ENCODE peak calls at places on chromosomes 12 and 14, in seven cellular contexts. W, O, U, F, A, Y and N are unnamed samples.

GRCh38 chr14:76977793-76978730 is 50.4 kb downstream of the IRF2BPL start:
- DNase-seq in W (peak), O (peak), U (peak), F (peak), A (peak), Y (no peak), N (peak)

GRCh38 chr14:68945190-68945584 is 33.9 kb downstream of the ACTN1 start:
- DNase-seq in W (no peak), O (no peak), U (no peak), F (no peak), A (no peak), Y (no peak), N (no peak)

GRCh38 chr14:22502007-22502406 is 87.0 kb downstream of the DAD1 start:
- DNase-seq in W (no peak), O (no peak), U (no peak), F (no peak), A (peak), Y (no peak), N (no peak)

GRCh38 chr14:89899917-89900680 is 54.4 kb downstream of the EFCAB11 start:
- DNase-seq in W (peak), O (no peak), U (no peak), F (peak), A (no peak), Y (no peak), N (no peak)

GRCh38 chr12:131511391-131511802 is 199.5 kb upstream of the SFSWAP start:
- DNase-seq in W (no peak), O (peak), U (no peak), F (peak), A (no peak), Y (no peak), N (no peak)

GRCh38 chr14:102189858-102190257 is 50.2 kb downstream of the WDR20 start:
- DNase-seq in W (no peak), O (no peak), U (no peak), F (no peak), A (no peak), Y (no peak), N (no peak)

GRCh38 chr12:50790081-50790480 is 26.2 kb downstream of the ATF1 start:
- DNase-seq in W (no peak), O (no peak), U (no peak), F (no peak), A (no peak), Y (no peak), N (no peak)

GRCh38 chr12:131370321-131370720 is 340.6 kb upstream of the SFSWAP start:
- DNase-seq in W (no peak), O (no peak), U (no peak), F (no peak), A (no peak), Y (no peak), N (no peak)

GRCh38 chr14:33297565-33297964 is 358.9 kb downstream of the NPAS3 start:
- DNase-seq in W (no peak), O (no peak), U (no peak), F (no peak), A (no peak), Y (no peak), N (no peak)

GRCh38 chr14:101781240-101782061 is 19.9 kb downstream of the PPP2R5C start:
- DNase-seq in W (no peak), O (no peak), U (peak), F (peak), A (no peak), Y (no peak), N (peak)

GRCh38 chr14:57314690-57315089 is 45.9 kb downstream of the AP5M1 start:
- DNase-seq in W (no peak), O (no peak), U (no peak), F (no peak), A (no peak), Y (no peak), N (no peak)

GRCh38 chr14:20848316-20848954 is 42.8 kb upstream of the RNASE3 start:
- DNase-seq in W (no peak), O (no peak), U (no peak), F (no peak), A (no peak), Y (no peak), N (no peak)

GRCh38 chr12:13376627-13377373 is 180.3 kb downstream of the EMP1 start:
- DNase-seq in W (no peak), O (no peak), U (no peak), F (no peak), A (no peak), Y (no peak), N (no peak)

GRCh38 chr12:131487379-131488129 is 223.3 kb upstream of the SFSWAP start:
- DNase-seq in W (no peak), O (no peak), U (no peak), F (no peak), A (no peak), Y (no peak), N (no peak)

GRCh38 chr12:84542289-84542688 is 370.3 kb downstream of the SLC6A15 start:
- DNase-seq in W (peak), O (no peak), U (no peak), F (no peak), A (no peak), Y (no peak), N (no peak)